ENCODE peak calls at places on chromosomes 1 and 21, in four cellular contexts. One of them, this sample, is unnamed.

GRCh38 chr1:187121661-187122060 is 292.9 kb downstream of the PLA2G4A start:
- DNase-seq in K562: no peak
- DNase-seq in H1: no peak
- DNase-seq in HepG2: no peak
- DNase-seq in this sample: no peak

GRCh38 chr1:220170836-220171526 is 77.0 kb downstream of the IARS2 start:
- DNase-seq in K562: no peak
- DNase-seq in H1: no peak
- DNase-seq in HepG2: no peak
- DNase-seq in this sample: no peak

GRCh38 chr1:204041803-204042505 is 31.0 kb upstream of the SOX13 start:
- DNase-seq in K562: no peak
- DNase-seq in H1: no peak
- DNase-seq in HepG2: no peak
- DNase-seq in this sample: no peak

GRCh38 chr1:9280015-9280860 is 12.5 kb upstream of the SPSB1 start:
- DNase-seq in K562: peak
- DNase-seq in H1: no peak
- DNase-seq in HepG2: peak
- DNase-seq in this sample: no peak

GRCh38 chr1:109112056-109112651 is 1.8 kb upstream of the ELAPOR1 start:
- DNase-seq in K562: peak
- DNase-seq in H1: no peak
- DNase-seq in HepG2: peak
- DNase-seq in this sample: no peak

GRCh38 chr21:32403201-32403701 is 9.3 kb upstream of the EVA1C start:
- DNase-seq in K562: peak
- DNase-seq in H1: no peak
- DNase-seq in HepG2: peak
- DNase-seq in this sample: peak

GRCh38 chr1:67861856-67862516 is 28.7 kb upstream of the GNG12 start:
- DNase-seq in K562: no peak
- DNase-seq in H1: no peak
- DNase-seq in HepG2: no peak
- DNase-seq in this sample: no peak

GRCh38 chr1:78170845-78171244 is 125.1 kb downstream of the GIPC2 start:
- DNase-seq in K562: no peak
- DNase-seq in H1: no peak
- DNase-seq in HepG2: no peak
- DNase-seq in this sample: no peak

GRCh38 chr1:99645699-99646531 is at the start of gene PALMD:
- DNase-seq in K562: peak
- DNase-seq in H1: no peak
- DNase-seq in HepG2: peak
- DNase-seq in this sample: no peak

GRCh38 chr1:34365295-34365694 is 188.6 kb downstream of the C1orf94 start:
- DNase-seq in K562: no peak
- DNase-seq in H1: no peak
- DNase-seq in HepG2: no peak
- DNase-seq in this sample: no peak

GRCh38 chr1:28437924-28438699 is 67.7 kb upstream of the RCC1 start:
- DNase-seq in K562: peak
- DNase-seq in H1: peak
- DNase-seq in HepG2: peak
- DNase-seq in this sample: no peak

GRCh38 chr1:171841931-171842723 is 829 bp downstream of the DNM3 start:
- DNase-seq in K562: no peak
- DNase-seq in H1: no peak
- DNase-seq in HepG2: no peak
- DNase-seq in this sample: no peak

GRCh38 chr1:84726593-84727275 is 36.5 kb upstream of the SSX2IP start:
- DNase-seq in K562: no peak
- DNase-seq in H1: no peak
- DNase-seq in HepG2: no peak
- DNase-seq in this sample: no peak

GRCh38 chr1:201022824-201023516 is 544 bp downstream of the KIF21B start:
- DNase-seq in K562: no peak
- DNase-seq in H1: no peak
- DNase-seq in HepG2: no peak
- DNase-seq in this sample: no peak

GRCh38 chr1:160768295-160768657 is 27.7 kb upstream of the LY9 start:
- DNase-seq in K562: peak
- DNase-seq in H1: no peak
- DNase-seq in HepG2: peak
- DNase-seq in this sample: peak

GRCh38 chr1:3625151-3625907 is 514 bp downstream of the TPRG1L start:
- DNase-seq in K562: peak
- DNase-seq in H1: no peak
- DNase-seq in HepG2: peak
- DNase-seq in this sample: no peak

GRCh38 chr1:3627515-3628253 is 2.9 kb downstream of the TPRG1L start:
- DNase-seq in K562: no peak
- DNase-seq in H1: no peak
- DNase-seq in HepG2: no peak
- DNase-seq in this sample: no peak

GRCh38 chr1:3624194-3625136 is at the start of gene TPRG1L:
- DNase-seq in K562: peak
- DNase-seq in H1: peak
- DNase-seq in HepG2: peak
- DNase-seq in this sample: peak

GRCh38 chr1:3620708-3621107 is 4.1 kb upstream of the TPRG1L start:
- DNase-seq in K562: no peak
- DNase-seq in H1: no peak
- DNase-seq in HepG2: no peak
- DNase-seq in this sample: no peak

GRCh38 chr1:3623441-3624150 is 1.2 kb upstream of the TPRG1L start:
- DNase-seq in K562: no peak
- DNase-seq in H1: no peak
- DNase-seq in HepG2: no peak
- DNase-seq in this sample: no peak
- TF ChIP-seq HDAC2 in K562: no peak
- TF ChIP-seq HDAC2 in H1: no peak
- TF ChIP-seq HDAC2 in HepG2: no peak
- TF ChIP-seq HDAC2 in this sample: no peak

GRCh38 chr1:153984125-153984899 is 1.8 kb downstream of the RAB13 start:
- DNase-seq in K562: no peak
- DNase-seq in H1: no peak
- DNase-seq in HepG2: no peak
- DNase-seq in this sample: no peak

GRCh38 chr1:153985984-153986761 is at the start of gene RAB13:
- DNase-seq in K562: peak
- DNase-seq in H1: no peak
- DNase-seq in HepG2: peak
- DNase-seq in this sample: no peak

GRCh38 chr1:153990468-153991150 is at the start of gene RPS27:
- DNase-seq in K562: peak
- DNase-seq in H1: peak
- DNase-seq in HepG2: peak
- DNase-seq in this sample: peak

GRCh38 chr1:153987621-153988020 is 1.5 kb upstream of the RAB13 start:
- DNase-seq in K562: no peak
- DNase-seq in H1: no peak
- DNase-seq in HepG2: no peak
- DNase-seq in this sample: no peak

GRCh38 chr1:153985341-153985912 is 712 bp downstream of the RAB13 start:
- DNase-seq in K562: peak
- DNase-seq in H1: no peak
- DNase-seq in HepG2: no peak
- DNase-seq in this sample: no peak
- H2AFZ ChIP-seq in K562: peak
- H2AFZ ChIP-seq in H1: no peak
- H2AFZ ChIP-seq in HepG2: peak
- H2AFZ ChIP-seq in this sample: peak

GRCh38 chr1:198121058-198121829 is 35.6 kb upstream of the NEK7 start:
- DNase-seq in K562: peak
- DNase-seq in H1: no peak
- DNase-seq in HepG2: no peak
- DNase-seq in this sample: no peak
- TF ChIP-seq HDAC2 in K562: no peak
- TF ChIP-seq HDAC2 in H1: no peak
- TF ChIP-seq HDAC2 in HepG2: no peak
- TF ChIP-seq HDAC2 in this sample: no peak

DNA sequence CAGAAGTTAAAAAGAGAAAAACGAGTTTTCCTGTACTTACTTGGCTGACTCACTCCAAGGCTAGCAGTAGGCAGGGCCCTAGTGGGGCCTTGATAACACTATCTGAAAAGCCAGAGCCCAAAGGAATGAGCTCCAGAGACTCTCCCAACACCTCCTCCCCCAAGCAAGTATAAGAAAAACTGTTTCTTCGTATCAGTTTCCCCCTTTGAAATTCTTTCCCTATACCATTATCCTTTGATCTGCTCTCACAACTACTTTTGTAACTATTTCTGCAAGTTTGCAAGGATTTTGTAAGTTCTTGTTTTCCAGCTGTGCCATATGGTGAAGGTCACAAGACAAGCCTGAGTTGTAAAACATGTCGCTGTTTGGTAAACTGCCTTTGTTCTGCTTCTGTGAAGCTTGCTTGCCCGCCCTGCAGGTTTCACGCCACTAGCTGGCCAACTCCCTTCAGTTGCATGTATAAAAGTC is 36.5 kb upstream of the KCNJ15 start:
- DNase-seq in K562: peak
- DNase-seq in H1: no peak
- DNase-seq in HepG2: no peak
- DNase-seq in this sample: no peak
- H2AFZ ChIP-seq in K562: peak
- H2AFZ ChIP-seq in H1: no peak
- H2AFZ ChIP-seq in HepG2: no peak
- H2AFZ ChIP-seq in this sample: no peak

GRCh38 chr1:14440166-14440565 is 158.3 kb upstream of the KAZN start:
- DNase-seq in K562: no peak
- DNase-seq in H1: no peak
- DNase-seq in HepG2: no peak
- DNase-seq in this sample: no peak

GRCh38 chr1:14437410-14437913 is 161.0 kb upstream of the KAZN start:
- DNase-seq in K562: no peak
- DNase-seq in H1: no peak
- DNase-seq in HepG2: no peak
- DNase-seq in this sample: no peak

GRCh38 chr1:14438127-14438769 is 160.2 kb upstream of the KAZN start:
- DNase-seq in K562: no peak
- DNase-seq in H1: no peak
- DNase-seq in HepG2: no peak
- DNase-seq in this sample: no peak

GRCh38 chr1:14439015-14439414 is 159.5 kb upstream of the KAZN start:
- DNase-seq in K562: no peak
- DNase-seq in H1: no peak
- DNase-seq in HepG2: no peak
- DNase-seq in this sample: no peak

DNA sequence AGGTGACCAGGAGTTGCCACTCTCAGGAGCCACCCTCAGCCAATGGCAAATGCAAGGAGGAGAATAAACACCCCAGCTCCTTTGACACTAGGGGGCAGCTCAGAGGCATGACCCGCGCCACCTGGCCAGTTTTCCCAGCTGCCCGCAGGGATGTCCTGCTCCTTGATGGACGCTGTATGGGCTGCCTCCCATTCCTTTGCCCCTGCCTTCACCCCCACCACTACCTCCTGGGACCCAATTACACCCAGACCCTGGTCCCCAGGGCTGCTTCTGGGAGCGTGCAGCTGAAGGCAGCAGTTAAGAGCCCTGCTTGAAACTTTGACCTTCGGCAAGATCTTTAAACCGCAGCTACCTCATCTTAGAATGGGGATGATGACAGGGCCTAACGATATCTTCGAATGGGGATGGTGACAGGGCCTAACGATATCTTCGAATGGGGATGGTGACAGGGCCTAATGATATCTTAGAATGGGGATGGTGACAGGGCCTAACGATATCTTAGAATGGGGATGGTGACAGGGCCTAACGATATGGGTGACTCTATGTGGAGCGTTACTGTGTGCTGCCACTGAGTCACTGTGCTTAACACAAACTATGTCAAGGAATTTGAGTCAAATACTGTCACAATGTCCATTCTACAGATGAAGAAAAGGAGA is 163.0 kb upstream of the KAZN start:
- DNase-seq in K562: peak
- DNase-seq in H1: no peak
- DNase-seq in HepG2: no peak
- DNase-seq in this sample: no peak
- TF ChIP-seq HDAC2 in K562: peak
- TF ChIP-seq HDAC2 in H1: no peak
- TF ChIP-seq HDAC2 in HepG2: no peak
- TF ChIP-seq HDAC2 in this sample: no peak